ENCODE peak calls at places on chromosomes 6 and 20, in ten cellular contexts. C is lower lobe of right lung; H is hepatocyte; U is stomach; R is uterus; G is naive thymus-derived CD4-positive, alpha-beta T cell; L is tibial artery; Y is mesenchymal stem cell; Q is aorta; Z is prostate gland. W is an unnamed sample. For H3K9me3 and H3K4me1, the result is how much of the 10 kb centered on the place peaks cover.

GRCh38 chr6:155889405-155889804 is 433.8 kb upstream of the NOX3 start:
- DNase-seq in C (no peak), H (peak), U (no peak), R (no peak), G (no peak), L (no peak), Y (no peak), Q (no peak), Z (no peak), W (no peak)

GRCh38 chr20:37581246-37581645 is 53.6 kb upstream of the BLCAP start:
- DNase-seq in C (no peak), H (no peak), U (no peak), R (no peak), G (no peak), L (no peak), Y (no peak), Q (no peak), Z (no peak), W (no peak)

GRCh38 chr20:41618807-41619294 is 674 bp upstream of the CHD6 start:
- DNase-seq in C (no peak), H (peak), U (peak), R (no peak), G (no peak), L (no peak), Y (peak), Q (no peak), Z (peak), W (no peak)

GRCh38 chr6:41548098-41548840 is 2.1 kb downstream of the FOXP4 start:
- DNase-seq in C (peak), H (peak), U (no peak), R (no peak), G (peak), L (no peak), Y (no peak), Q (no peak), Z (no peak), W (no peak)

GRCh38 chr20:61353996-61354390 is 101.9 kb downstream of the CDH4 start:
- DNase-seq in C (no peak), H (no peak), U (no peak), R (no peak), G (no peak), L (no peak), Y (no peak), Q (no peak), Z (no peak), W (no peak)

GRCh38 chr20:49339123-49339522 is 61.3 kb upstream of the ZNFX1 start:
- DNase-seq in C (no peak), H (no peak), U (no peak), R (no peak), G (no peak), L (no peak), Y (no peak), Q (no peak), Z (no peak), W (no peak)

GRCh38 chr6:127266892-127267741 is 453 bp downstream of the RNF146 start:
- DNase-seq in C (peak), H (peak), U (peak), R (peak), G (no peak), L (peak), Y (peak), Q (no peak), Z (peak), W (peak)

GRCh38 chr6:107066697-107067659 is 39.0 kb downstream of the MTRES1 start:
- DNase-seq in C (no peak), H (peak), U (no peak), R (no peak), G (no peak), L (no peak), Y (no peak), Q (no peak), Z (no peak), W (no peak)

DNA sequence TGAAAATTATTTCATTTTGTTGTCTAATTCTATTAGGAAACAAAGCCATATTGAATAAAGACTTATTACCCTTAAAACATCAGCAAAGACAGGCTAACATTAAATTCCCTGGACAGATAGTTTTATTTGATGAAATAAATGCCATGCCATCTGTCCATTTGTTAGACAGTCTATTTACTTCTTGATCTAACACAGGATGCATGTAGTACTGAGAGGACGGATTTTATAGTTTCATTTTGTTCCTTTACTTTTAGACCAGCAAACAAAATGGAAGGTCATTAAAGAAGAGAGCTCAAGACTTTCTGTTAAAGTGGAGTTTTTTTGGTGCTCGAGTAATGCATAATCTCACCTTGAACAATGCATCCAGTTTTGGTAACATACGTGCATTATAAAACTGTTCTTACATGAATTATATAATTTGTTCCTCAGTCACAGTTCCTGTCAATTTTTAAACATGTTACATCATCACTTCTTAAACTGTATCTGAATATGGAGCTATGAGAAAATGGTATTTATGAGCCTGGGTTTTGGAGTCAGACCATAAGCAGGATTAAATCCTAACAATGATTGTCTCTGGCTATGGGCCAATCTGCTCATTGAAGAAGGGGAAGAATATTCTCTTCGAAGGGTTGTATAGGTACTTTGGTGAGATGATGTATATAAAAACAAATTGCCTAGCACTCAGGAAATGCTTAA is 46.0 kb downstream of the RFX6 start:
- DNase-seq in C (no peak), H (no peak), U (no peak), R (no peak), G (no peak), L (no peak), Y (no peak), Q (no peak), Z (no peak), W (no peak)
- H3K9me3 ChIP-seq in C (under half), H (under half), U (under half), R (under half), G (under half), L (under half), Y (under half), Q (under half), Z (under half), W (under half)

GRCh38 chr6:16658661-16659060 is 102.6 kb downstream of the ATXN1 start:
- DNase-seq in C (no peak), H (no peak), U (no peak), R (no peak), G (no peak), L (no peak), Y (no peak), Q (no peak), Z (no peak), W (no peak)

GRCh38 chr6:16660157-16660497 is 101.1 kb downstream of the ATXN1 start:
- DNase-seq in C (no peak), H (no peak), U (no peak), R (no peak), G (no peak), L (no peak), Y (no peak), Q (no peak), Z (no peak), W (no peak)

GRCh38 chr6:16656451-16656850 is 104.8 kb downstream of the ATXN1 start:
- DNase-seq in C (no peak), H (no peak), U (no peak), R (no peak), G (no peak), L (no peak), Y (no peak), Q (no peak), Z (no peak), W (no peak)

GRCh38 chr6:16659471-16660156 is 101.6 kb downstream of the ATXN1 start:
- DNase-seq in C (no peak), H (no peak), U (no peak), R (no peak), G (no peak), L (no peak), Y (no peak), Q (no peak), Z (no peak), W (no peak)

GRCh38 chr6:16657768-16658167 is 103.5 kb downstream of the ATXN1 start:
- DNase-seq in C (no peak), H (no peak), U (no peak), R (no peak), G (no peak), L (no peak), Y (no peak), Q (no peak), Z (no peak), W (no peak)
- H3K4me1 ChIP-seq in C (under half), H (under half), U (under half), R (under half), G (half or more), L (under half), Y (under half), Q (under half), Z (under half), W (under half)

GRCh38 chr6:168012431-168013249 is 15.2 kb downstream of the KIF25 start:
- DNase-seq in C (peak), H (no peak), U (no peak), R (no peak), G (no peak), L (no peak), Y (no peak), Q (peak), Z (no peak), W (no peak)
- H3K9me3 ChIP-seq in C (under half), H (under half), U (under half), R (under half), G (under half), L (under half), Y (half or more), Q (under half), Z (under half), W (under half)

GRCh38 chr20:57806476-57806875 is 96.7 kb upstream of the PMEPA1 start:
- DNase-seq in C (no peak), H (no peak), U (no peak), R (no peak), G (no peak), L (no peak), Y (no peak), Q (peak), Z (no peak), W (no peak)
- H3K4me1 ChIP-seq in C (under half), H (under half), U (under half), R (under half), G (under half), L (under half), Y (under half), Q (under half), Z (under half), W (under half)

GRCh38 chr6:82492134-82492533 is 128.5 kb downstream of the TPBG start:
- DNase-seq in C (no peak), H (no peak), U (no peak), R (no peak), G (no peak), L (no peak), Y (no peak), Q (no peak), Z (no peak), W (no peak)

GRCh38 chr6:82487895-82488294 is 124.3 kb downstream of the TPBG start:
- DNase-seq in C (no peak), H (no peak), U (no peak), R (no peak), G (no peak), L (no peak), Y (no peak), Q (no peak), Z (no peak), W (no peak)

GRCh38 chr6:82484737-82485650 is 121.4 kb downstream of the TPBG start:
- DNase-seq in C (no peak), H (no peak), U (no peak), R (no peak), G (no peak), L (no peak), Y (no peak), Q (no peak), Z (no peak), W (no peak)

GRCh38 chr6:82484001-82484400 is 120.4 kb downstream of the TPBG start:
- DNase-seq in C (no peak), H (no peak), U (no peak), R (no peak), G (no peak), L (no peak), Y (no peak), Q (no peak), Z (no peak), W (no peak)

GRCh38 chr6:82488403-82488802 is 124.8 kb downstream of the TPBG start:
- DNase-seq in C (no peak), H (no peak), U (no peak), R (no peak), G (no peak), L (no peak), Y (no peak), Q (no peak), Z (no peak), W (no peak)
- H3K9me3 ChIP-seq in C (under half), H (under half), U (under half), R (under half), G (under half), L (under half), Y (half or more), Q (under half), Z (under half), W (under half)

GRCh38 chr6:119334535-119335264 is 14.9 kb downstream of the MAN1A1 start:
- DNase-seq in C (no peak), H (no peak), U (no peak), R (no peak), G (no peak), L (no peak), Y (no peak), Q (no peak), Z (no peak), W (no peak)
- H3K4me1 ChIP-seq in C (under half), H (under half), U (half or more), R (under half), G (under half), L (half or more), Y (under half), Q (under half), Z (under half), W (under half)

GRCh38 chr6:362924-363249 is 28.7 kb upstream of the IRF4 start:
- DNase-seq in C (no peak), H (no peak), U (no peak), R (no peak), G (no peak), L (peak), Y (no peak), Q (peak), Z (no peak), W (no peak)
- H3K9me3 ChIP-seq in C (under half), H (under half), U (under half), R (under half), G (under half), L (under half), Y (under half), Q (under half), Z (under half), W (under half)

GRCh38 chr6:35668096-35668495 is 20.6 kb downstream of the FKBP5 start:
- DNase-seq in C (no peak), H (no peak), U (no peak), R (no peak), G (no peak), L (no peak), Y (no peak), Q (no peak), Z (no peak), W (no peak)
- H3K4me1 ChIP-seq in C (half or more), H (under half), U (half or more), R (under half), G (under half), L (half or more), Y (under half), Q (under half), Z (under half), W (under half)

DNA sequence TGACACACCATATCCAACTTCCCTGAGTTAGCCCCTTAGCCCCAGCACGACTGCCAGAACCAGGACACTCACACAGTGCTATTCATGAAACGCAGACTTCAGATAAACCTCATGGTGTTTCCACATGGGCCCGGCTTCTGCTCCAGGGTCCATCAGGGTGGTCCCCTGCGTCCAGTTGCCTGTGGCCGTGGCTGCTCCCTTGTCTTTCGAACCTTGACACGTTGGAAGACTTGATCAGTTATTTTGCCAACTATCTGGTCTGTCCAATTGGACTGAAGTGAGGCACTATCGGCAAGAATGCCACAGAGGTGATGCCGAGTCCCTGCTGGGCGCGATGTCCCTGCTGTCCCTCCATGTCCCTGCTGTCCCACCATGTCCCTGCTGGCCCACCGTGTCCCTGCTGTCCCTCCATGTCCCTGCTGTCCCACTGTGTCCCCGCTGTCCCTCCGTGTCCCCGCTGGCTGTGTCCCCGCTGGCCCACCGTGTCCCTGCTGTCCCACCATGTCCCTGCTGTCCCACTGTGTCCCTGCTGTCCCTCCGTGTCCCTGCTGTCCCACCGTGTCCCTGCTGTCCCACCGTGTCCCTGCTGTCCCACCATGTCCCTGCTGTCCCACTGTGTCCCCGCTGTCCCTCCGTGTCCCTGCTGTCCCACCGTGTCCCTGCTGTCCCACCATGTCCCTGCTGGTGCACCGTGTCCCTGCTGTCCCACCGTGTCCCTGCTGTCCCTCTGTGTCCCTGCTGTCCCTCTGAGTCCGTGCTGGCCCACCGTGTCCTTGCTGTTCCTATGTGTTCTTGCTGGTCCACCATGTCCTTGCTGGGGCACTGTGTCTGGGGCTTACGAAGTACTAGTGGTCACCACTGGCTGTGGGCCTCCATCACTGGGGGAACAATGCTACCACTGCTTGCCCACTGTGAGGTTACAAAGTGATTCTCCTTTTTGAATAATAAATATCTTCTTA is 251.4 kb downstream of the DLL1 start:
- DNase-seq in C (peak), H (no peak), U (no peak), R (peak), G (no peak), L (peak), Y (no peak), Q (peak), Z (no peak), W (peak)
- H3K9me3 ChIP-seq in C (under half), H (under half), U (under half), R (under half), G (under half), L (under half), Y (under half), Q (under half), Z (under half), W (under half)

DNA sequence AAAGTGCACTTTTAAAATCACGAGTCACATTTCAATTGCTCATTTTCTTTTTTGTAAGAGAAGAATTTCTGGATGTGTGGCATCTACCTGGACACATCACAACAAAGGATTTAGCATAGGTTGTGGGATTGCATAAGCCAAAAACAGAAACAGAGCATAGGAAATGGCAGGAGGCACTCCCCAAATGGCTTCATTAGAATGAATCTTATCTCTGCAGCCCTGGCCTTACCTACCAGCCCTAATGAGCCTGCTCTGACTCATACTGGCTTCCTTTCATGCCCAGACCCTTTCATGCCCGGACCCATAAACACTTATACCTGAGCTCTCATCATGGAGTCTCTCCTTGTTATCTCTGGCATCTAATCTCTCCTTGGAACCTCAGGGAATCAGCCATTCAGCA is 23.9 kb upstream of the SPTLC3 start:
- DNase-seq in C (no peak), H (no peak), U (no peak), R (no peak), G (no peak), L (no peak), Y (no peak), Q (no peak), Z (no peak), W (no peak)
- H3K4me1 ChIP-seq in C (under half), H (under half), U (under half), R (under half), G (under half), L (under half), Y (under half), Q (under half), Z (under half), W (under half)

W was measured in Caco-2.